ENCODE peak calls at places on chromosome 22, in seven cellular contexts. M is fibroblast of lung, R is tibial nerve, I is OCI-LY7, J is endodermal cell, D is DND-41, E is transverse colon. X is an unnamed sample.

GRCh38 chr22:27435839-27436581 is 365.5 kb downstream of the MN1 start:
- DNase-seq in E (peak; percentile 25), D (no peak), R (no peak), I (no peak), J (peak; percentile 53), M (peak; percentile 84), X (no peak)

GRCh38 chr22:27948569-27948968 is 29.5 kb upstream of the PITPNB start:
- DNase-seq in E (no peak), J (no peak), D (no peak), R (no peak), M (no peak), I (no peak), X (no peak)

GRCh38 chr22:49983148-49984042 is 22.8 kb downstream of the PIM3 start:
- DNase-seq in M (no peak), R (no peak), D (no peak), E (no peak), I (no peak), J (peak; percentile 84), X (no peak)

GRCh38 chr22:43783777-43784176 is 28.3 kb downstream of the EFCAB6 start:
- DNase-seq in J (peak; percentile 66), R (no peak), I (no peak), E (no peak), D (no peak), M (no peak), X (no peak)

GRCh38 chr22:44026630-44027511 is 2.8 kb downstream of the PARVB start:
- DNase-seq in J (no peak), R (peak; percentile 72), E (peak; percentile 87), M (peak; percentile 69), I (peak; percentile 79), D (no peak), X (peak; percentile 43)

GRCh38 chr22:50399751-50400331 is 56.7 kb downstream of the PPP6R2 start:
- DNase-seq in D (no peak), R (no peak), J (peak; percentile 90), I (peak; percentile 44), E (peak; percentile 41), M (no peak), X (peak; percentile 28)

GRCh38 chr22:17536269-17536668 is 27.0 kb upstream of the SLC25A18 start:
- DNase-seq in J (no peak), E (no peak), I (no peak), M (peak; percentile 37), D (no peak), R (no peak), X (no peak)

GRCh38 chr22:49062155-49063039 is 765.3 kb downstream of the BRD1 start:
- DNase-seq in D (no peak), E (no peak), M (no peak), R (no peak), J (no peak), I (no peak), X (no peak)

GRCh38 chr22:46788426-46789168 is 26.1 kb downstream of the TBC1D22A start:
- DNase-seq in I (no peak), D (no peak), M (no peak), R (no peak), J (no peak), E (no peak), X (no peak)

GRCh38 chr22:45314789-45315188 is 5.1 kb downstream of the FAM118A start:
- DNase-seq in J (no peak), D (no peak), E (no peak), I (no peak), M (no peak), R (no peak), X (no peak)

GRCh38 chr22:35631597-35631996 is 14.5 kb upstream of the MB start:
- DNase-seq in E (peak; percentile 73), J (peak; percentile 93), D (peak; percentile 27), I (peak; percentile 79), M (no peak), R (no peak), X (no peak)

GRCh38 chr22:33597274-33597985 is 322.8 kb downstream of the LARGE1 start:
- DNase-seq in M (no peak), D (no peak), R (no peak), E (no peak), J (no peak), I (no peak), X (no peak)

GRCh38 chr22:18997925-18998315 is 61.8 kb upstream of the PRODH start:
- DNase-seq in E (no peak), I (no peak), R (no peak), J (peak; percentile 74), M (no peak), D (no peak), X (no peak)

GRCh38 chr22:26479792-26480610 is 3.6 kb downstream of the HPS4 start:
- DNase-seq in E (no peak), J (no peak), I (peak; percentile 62), D (peak; percentile 55), M (no peak), R (no peak), X (no peak)

GRCh38 chr22:41780714-41781507 is 19.6 kb upstream of the CCDC134 start:
- DNase-seq in J (peak; percentile 64), D (peak; percentile 71), E (peak; percentile 81), I (peak; percentile 78), M (peak; percentile 50), R (peak; percentile 35), X (peak; percentile 81)

GRCh38 chr22:48389916-48390315 is 1437.8 kb downstream of the BRD1 start:
- DNase-seq in E (no peak), D (no peak), J (no peak), R (no peak), I (no peak), M (no peak), X (no peak)

GRCh38 chr22:18952022-18952421 is 15.9 kb upstream of the PRODH start:
- DNase-seq in I (no peak), J (no peak), M (no peak), D (no peak), E (no peak), R (no peak), X (no peak)

GRCh38 chr22:23826510-23827350 is 12.1 kb downstream of the DERL3 start:
- DNase-seq in I (no peak), J (no peak), R (no peak), M (peak; percentile 20), D (no peak), E (no peak), X (no peak)
- H3K4me1 ChIP-seq in I (peaks cover 20% of the 10 kb centered on the region), J (no peaks in the 10 kb centered on the region), R (no peaks in the 10 kb centered on the region), M (peaks cover 4% of the 10 kb centered on the region), D (peaks cover 31% of the 10 kb centered on the region), E (no peaks in the 10 kb centered on the region), X (no peaks in the 10 kb centered on the region)

GRCh38 chr22:37560682-37561208 is 465 bp downstream of the CDC42EP1 start:
- DNase-seq in D (no peak), R (no peak), E (peak; percentile 34), I (no peak), M (peak; percentile 75), J (peak; percentile 75), X (peak; percentile 19)

GRCh38 chr22:37564111-37564711 is 3.9 kb downstream of the CDC42EP1 start:
- DNase-seq in D (no peak), I (no peak), J (no peak), E (no peak), R (no peak), M (peak; percentile 81), X (no peak)

GRCh38 chr22:37561209-37562048 is 1.1 kb downstream of the CDC42EP1 start:
- DNase-seq in I (peak; percentile 73), M (peak; percentile 84), E (peak; percentile 95), J (peak; percentile 98), D (peak; percentile 56), R (peak; percentile 99), X (peak; percentile 84)

GRCh38 chr22:37563153-37564081 is 3.1 kb downstream of the CDC42EP1 start:
- DNase-seq in M (peak; percentile 97), E (peak; percentile 77), R (peak; percentile 87), D (no peak), J (peak; percentile 77), I (no peak), X (no peak)

DNA sequence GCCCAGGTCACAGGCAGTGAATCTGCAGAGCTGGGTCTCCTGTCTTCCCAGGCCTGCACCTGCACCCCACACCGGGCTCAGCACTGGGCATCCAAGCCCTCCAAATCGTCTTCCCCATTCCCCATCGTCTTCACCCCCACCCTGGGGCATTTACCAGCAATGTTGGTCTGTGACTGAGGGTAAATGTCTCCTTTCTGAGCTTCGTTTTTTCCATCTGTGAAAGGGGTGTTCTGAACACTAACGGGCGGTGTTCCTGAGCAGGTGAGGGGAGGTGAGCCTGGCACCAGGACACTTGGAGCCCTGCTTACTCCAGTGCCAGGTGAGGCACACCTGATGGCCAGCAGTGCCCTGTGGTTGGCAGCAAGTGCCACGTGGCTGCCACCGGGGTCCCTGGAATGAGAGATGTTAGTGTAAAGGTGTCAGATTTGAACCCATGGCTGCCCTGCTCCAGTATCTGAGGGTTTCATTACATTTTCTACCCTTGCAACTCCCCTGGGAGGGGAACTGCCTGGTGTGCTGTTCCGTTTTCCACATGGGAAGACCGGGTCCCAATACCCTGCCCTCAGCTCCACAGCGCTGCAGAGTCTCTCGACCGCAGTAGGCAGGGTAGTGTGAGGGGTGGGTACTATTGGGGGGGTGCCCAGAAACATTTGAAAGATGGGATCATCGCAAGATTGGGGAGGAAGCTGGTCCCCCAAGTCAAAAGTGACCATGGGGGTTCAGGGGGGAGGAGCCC is 1.9 kb downstream of the CDC42EP1 start:
- DNase-seq in E (no peak), I (no peak), M (no peak), D (no peak), J (no peak), R (no peak), X (no peak)
- TF ChIP-seq CTCF in E (no peak), I (peak; percentile 3), M (no peak), D (no peak), J (no peak), R (no peak), X (peak; percentile 29)

DNA sequence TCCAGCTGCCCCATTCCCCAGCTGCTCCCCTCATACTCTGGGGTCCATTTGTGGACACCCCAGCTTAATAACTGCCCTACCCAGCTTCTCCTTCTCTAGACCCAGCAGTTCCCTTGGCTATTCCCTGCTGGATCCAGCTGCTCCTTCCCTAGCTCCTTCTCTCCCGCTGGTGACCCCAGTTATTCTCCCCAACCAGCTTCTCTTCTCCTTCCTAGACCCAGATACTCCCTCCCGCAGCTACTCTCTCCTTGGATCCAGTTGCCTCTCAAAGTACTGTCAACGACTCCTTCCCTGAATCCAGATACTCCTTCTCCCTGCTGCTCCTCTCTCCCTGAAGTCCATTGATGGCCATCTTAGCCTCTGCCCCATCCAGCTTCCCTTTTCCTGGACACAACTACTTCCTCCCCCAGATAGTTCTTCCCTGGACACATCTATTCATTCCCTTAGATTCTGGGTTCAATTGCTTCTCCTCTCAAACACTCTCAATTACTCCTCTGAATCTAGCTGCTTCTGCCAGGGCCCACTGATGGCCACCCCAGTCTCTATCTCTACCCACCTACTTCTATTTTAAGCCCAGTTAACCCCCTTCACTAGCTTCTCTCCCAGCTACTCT is 11.6 kb downstream of the SELENOM start:
- DNase-seq in J (no peak), E (no peak), I (no peak), R (no peak), D (no peak), M (no peak), X (no peak)
- H3K27ac ChIP-seq in J (no peak overlapping the region), E (peak overlapping the region; percentile 96), I (no peak overlapping the region), R (peak overlapping the region; percentile 12), D (no peak overlapping the region), M (no peak overlapping the region), X (no peak overlapping the region)

DNA sequence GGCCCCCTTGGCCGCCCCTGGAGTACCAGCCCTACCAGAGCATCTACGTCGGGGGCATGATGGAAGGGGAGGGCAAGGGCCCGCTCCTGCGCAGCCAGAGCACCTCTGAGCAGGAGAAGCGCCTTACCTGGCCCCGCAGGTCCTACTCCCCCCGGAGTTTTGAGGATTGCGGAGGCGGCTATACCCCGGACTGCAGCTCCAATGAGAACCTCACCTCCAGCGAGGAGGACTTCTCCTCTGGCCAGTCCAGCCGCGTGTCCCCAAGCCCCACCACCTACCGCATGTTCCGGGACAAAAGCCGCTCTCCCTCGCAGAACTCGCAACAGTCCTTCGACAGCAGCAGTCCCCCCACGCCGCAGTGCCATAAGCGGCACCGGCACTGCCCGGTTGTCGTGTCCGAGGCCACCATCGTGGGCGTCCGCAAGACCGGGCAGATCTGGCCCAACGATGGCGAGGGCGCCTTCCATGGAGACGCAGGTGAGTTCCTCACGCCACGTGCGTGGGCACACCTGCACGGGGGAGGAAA is 1.5 kb downstream of the BCR start:
- DNase-seq in M (no peak), I (no peak), E (no peak), D (no peak), J (no peak), R (no peak), X (no peak)
- H3K4me1 ChIP-seq in M (peaks cover 9% of the 10 kb centered on the region), I (peaks cover 54% of the 10 kb centered on the region), E (peaks cover 15% of the 10 kb centered on the region), D (peaks cover 68% of the 10 kb centered on the region), J (no peaks in the 10 kb centered on the region), R (no peaks in the 10 kb centered on the region), X (peaks cover 49% of the 10 kb centered on the region)